ENCODE peak calls at places on chromosomes 12 and 14, in eight cellular contexts. L is NCI-H748 treated with DMSO at 0.1 percent for 48 hours; K is neuronal stem cell; X is colonic mucosa; A is stimulated activated CD4-positive, alpha-beta T cell treated with anti-CD3 and anti-CD28 coated beads, Interleukin-4, amount 100 ng/mL, for 48 hours; C is activated CD4-positive, alpha-beta T cell treated with anti-CD3 and anti-CD28 coated beads, Interleukin-2, amount 50 U/mL, for 4 hours; Q is bronchial epithelial cell; U is DMS 273 treated with DMSO at 0.1 percent for 48 hours. Z is an unnamed sample.
A peak's percentile ranks its signal among the peaks of the same experiment; 100 is the strongest.

GRCh38 chr12:11834925-11835324 is 185.5 kb downstream of the ETV6 start:
- DNase-seq in U (no peak), L (no peak), C (no peak), K (no peak), A (no peak), Q (no peak), X (no peak), Z (no peak)

GRCh38 chr12:30044206-30044605 is 260.5 kb upstream of the TMTC1 start:
- DNase-seq in K (no peak), U (no peak), X (no peak), Q (no peak), C (no peak), L (no peak), A (no peak), Z (no peak)

GRCh38 chr12:71591601-71592000 is 72.0 kb downstream of the ZFC3H1 start:
- DNase-seq in A (no peak), C (no peak), Q (no peak), U (no peak), K (no peak), L (no peak), X (no peak), Z (no peak)

GRCh38 chr14:100609941-100610391 is 22.7 kb upstream of the BEGAIN start:
- DNase-seq in C (no peak), L (no peak), X (no peak), Q (no peak), U (no peak), K (no peak), A (no peak), Z (no peak)

GRCh38 chr14:77376380-77376770 is 519 bp downstream of the TMED8 start:
- DNase-seq in C (peak; percentile 21), L (no peak), Q (peak; percentile 8), A (peak; percentile 17), K (peak; percentile 14), X (peak; percentile 34), U (no peak), Z (peak; percentile 17)

GRCh38 chr12:72511493-72511892 is 239.3 kb downstream of the TRHDE start:
- DNase-seq in U (no peak), K (no peak), X (no peak), A (no peak), L (no peak), Q (no peak), C (no peak), Z (no peak)

GRCh38 chr12:91978143-91978542 is 167.5 kb downstream of the BTG1 start:
- DNase-seq in U (no peak), Q (no peak), L (no peak), K (no peak), C (no peak), A (no peak), X (no peak), Z (no peak)

GRCh38 chr12:104790296-104791125 is 167.6 kb downstream of the SLC41A2 start:
- DNase-seq in L (no peak), K (peak; percentile 21), U (no peak), C (peak; percentile 34), X (peak; percentile 38), A (peak; percentile 45), Q (no peak), Z (peak; percentile 58)

GRCh38 chr12:117240356-117240755 is 50.1 kb upstream of the FBXO21 start:
- DNase-seq in L (no peak), K (no peak), A (no peak), X (no peak), U (no peak), C (no peak), Q (no peak), Z (peak; percentile 21)

GRCh38 chr14:102421366-102422057 is 58.8 kb downstream of the TECPR2 start:
- DNase-seq in L (no peak), A (no peak), K (no peak), C (no peak), X (no peak), Q (no peak), U (no peak), Z (no peak)

GRCh38 chr12:3102721-3103410 is 25.7 kb downstream of the TSPAN9 start:
- DNase-seq in K (no peak), L (no peak), U (no peak), C (no peak), Q (no peak), A (no peak), X (no peak), Z (no peak)

GRCh38 chr12:124369055-124369900 is 74.4 kb downstream of the RFLNA start:
- DNase-seq in X (peak; percentile 82), A (no peak), U (no peak), L (no peak), C (no peak), K (no peak), Q (no peak), Z (peak; percentile 96)

GRCh38 chr14:101501341-101501740 is 60.0 kb upstream of the DIO3 start:
- DNase-seq in Q (no peak), L (no peak), U (no peak), A (no peak), X (no peak), C (no peak), K (no peak), Z (no peak)

GRCh38 chr12:20314325-20314724 is 54.0 kb upstream of the PDE3A start:
- DNase-seq in Q (no peak), U (no peak), C (no peak), L (no peak), A (no peak), K (no peak), X (no peak), Z (no peak)

GRCh38 chr12:62647586-62647985 is 181.0 kb downstream of the MON2 start:
- DNase-seq in Q (no peak), A (no peak), X (no peak), L (no peak), K (no peak), C (no peak), U (no peak), Z (peak; percentile 35)

GRCh38 chr14:65206078-65206447 is 103.7 kb upstream of the MAX start:
- DNase-seq in U (no peak), K (no peak), A (no peak), X (no peak), Q (no peak), L (no peak), C (no peak), Z (no peak)

GRCh38 chr12:1993871-1994371 is 10.3 kb downstream of the DCP1B start:
- DNase-seq in U (no peak), L (no peak), K (no peak), A (no peak), Q (peak; percentile 66), X (peak; percentile 54), C (no peak), Z (no peak)

GRCh38 chr12:58969227-58969626 is 48.9 kb upstream of the LRIG3 start:
- DNase-seq in C (no peak), L (no peak), Q (no peak), X (no peak), A (no peak), K (no peak), U (no peak), Z (no peak)

GRCh38 chr14:78075610-78076277 is 94.4 kb upstream of the NRXN3 start:
- DNase-seq in L (peak; percentile 81), Q (no peak), U (no peak), C (no peak), K (no peak), A (no peak), X (no peak), Z (no peak)

GRCh38 chr12:57893460-57894353 is 47.2 kb upstream of the CTDSP2 start:
- DNase-seq in K (no peak), U (peak; percentile 43), Q (peak; percentile 16), X (peak; percentile 87), C (no peak), L (no peak), A (no peak), Z (peak; percentile 68)

GRCh38 chr12:52615208-52615868 is 3.0 kb downstream of the KRT73 start:
- DNase-seq in K (no peak), C (peak; percentile 17), U (no peak), A (no peak), L (no peak), Q (peak; percentile 52), X (peak; percentile 4), Z (no peak)

GRCh38 chr12:68641138-68641537 is 30.4 kb downstream of the RAP1B start:
- DNase-seq in U (no peak), L (no peak), X (no peak), K (no peak), C (peak; percentile 28), A (peak; percentile 12), Q (no peak), Z (no peak)

GRCh38 chr12:109027767-109028166 is 6.9 kb upstream of the SVOP start:
- DNase-seq in Q (peak; percentile 12), C (no peak), U (no peak), K (no peak), A (no peak), L (no peak), X (no peak), Z (no peak)

GRCh38 chr14:56423591-56423991 is 156.0 kb upstream of the TMEM260 start:
- DNase-seq in U (no peak), L (no peak), Q (no peak), X (no peak), K (no peak), A (no peak), C (no peak), Z (no peak)

GRCh38 chr14:56741325-56741724 is 69.0 kb downstream of the OTX2 start:
- DNase-seq in L (no peak), U (no peak), Q (no peak), A (no peak), K (no peak), C (no peak), X (no peak), Z (no peak)

GRCh38 chr12:96103067-96103650 is 67.8 kb upstream of the LTA4H start:
- DNase-seq in X (no peak), U (no peak), A (no peak), L (no peak), K (no peak), C (no peak), Q (no peak), Z (no peak)

GRCh38 chr12:122227341-122227740 is 1.5 kb upstream of the DIABLO start:
- DNase-seq in K (no peak), A (no peak), X (no peak), C (no peak), Q (no peak), U (no peak), L (peak; percentile 20), Z (no peak)

GRCh38 chr12:93785262-93786010 is 108.3 kb downstream of the CRADD start:
- DNase-seq in Q (peak; percentile 94), X (no peak), K (peak; percentile 27), A (no peak), U (no peak), L (no peak), C (peak; percentile 50), Z (no peak)

GRCh38 chr12:52798003-52798670 is 2.2 kb upstream of the KRT3 start:
- DNase-seq in X (no peak), C (no peak), K (no peak), L (no peak), U (no peak), A (no peak), Q (peak; percentile 61), Z (no peak)

GRCh38 chr12:46492471-46493351 is 120.1 kb upstream of the SLC38A2 start:
- DNase-seq in X (no peak), K (no peak), Q (peak; percentile 99), A (no peak), C (no peak), L (no peak), U (no peak), Z (peak; percentile 62)

GRCh38 chr12:28869197-28869596 is 279.9 kb upstream of the FAR2 start:
- DNase-seq in U (no peak), X (no peak), L (no peak), K (no peak), A (no peak), Q (peak; percentile 35), C (no peak), Z (no peak)

GRCh38 chr12:40691913-40692616 is at the start of gene CNTN1:
- DNase-seq in C (no peak), L (peak; percentile 57), U (peak; percentile 79), Q (peak; percentile 83), K (peak; percentile 87), A (no peak), X (peak; percentile 39), Z (peak; percentile 53)

GRCh38 chr12:2892246-2892645 is 1.6 kb downstream of the TULP3 start:
- DNase-seq in X (no peak), C (no peak), U (no peak), K (no peak), Q (no peak), L (no peak), A (no peak), Z (no peak)

GRCh38 chr14:100031506-100032281 is 33.5 kb upstream of the EVL start:
- DNase-seq in A (no peak), X (peak; percentile 28), L (no peak), U (no peak), Q (peak; percentile 99), C (no peak), K (no peak), Z (peak; percentile 51)